ENCODE peak calls at places on chromosomes 2 and 18, in four cellular contexts. O is K562, L is SK-N-SH, Z is H1. F is an unnamed sample.

GRCh38 chr2:226913641-226914040 is 77.8 kb downstream of the RHBDD1 start:
- DNase-seq in O (no peak), Z (no peak), L (no peak), F (no peak)

GRCh38 chr2:222548997-222549396 is 106.9 kb downstream of the FARSB start:
- DNase-seq in O (no peak), Z (peak), L (no peak), F (no peak)

GRCh38 chr18:38801640-38802039 is 1236.0 kb upstream of the CELF4 start:
- DNase-seq in Z (no peak), O (no peak), L (no peak), F (no peak)

GRCh38 chr18:13375302-13376255 is 157.0 kb downstream of the LDLRAD4 start:
- DNase-seq in Z (no peak), L (no peak), O (no peak), F (peak)

GRCh38 chr2:105239924-105240323 is 1.6 kb upstream of the GPR45 start:
- DNase-seq in O (no peak), Z (no peak), L (no peak), F (no peak)

GRCh38 chr2:11435036-11435435 is 30.9 kb downstream of the E2F6 start:
- DNase-seq in L (no peak), Z (no peak), O (no peak), F (no peak)

GRCh38 chr2:445896-446295 is 158.0 kb upstream of the ALKAL2 start:
- DNase-seq in Z (no peak), O (no peak), L (no peak), F (no peak)

GRCh38 chr2:207032490-207032889 is 93.2 kb downstream of the CPO start:
- DNase-seq in L (no peak), O (no peak), Z (no peak), F (no peak)

GRCh38 chr2:104434363-104434792 is 419.5 kb upstream of the POU3F3 start:
- DNase-seq in O (no peak), Z (peak), L (peak), F (peak)

GRCh38 chr2:18630541-18630940 is 41.2 kb upstream of the NT5C1B start:
- DNase-seq in Z (no peak), L (no peak), O (no peak), F (no peak)

GRCh38 chr2:190075623-190076022 is 13.1 kb upstream of the MSTN start:
- DNase-seq in Z (no peak), O (no peak), L (no peak), F (no peak)

GRCh38 chr2:226902041-226902972 is 66.5 kb downstream of the RHBDD1 start:
- DNase-seq in Z (no peak), O (no peak), L (no peak), F (no peak)

GRCh38 chr2:199485732-199486335 is 28.1 kb upstream of the SATB2 start:
- DNase-seq in Z (no peak), L (no peak), O (peak), F (no peak)

GRCh38 chr2:170886391-170886790 is 42.7 kb upstream of the GORASP2 start:
- DNase-seq in L (no peak), Z (no peak), O (no peak), F (no peak)

GRCh38 chr18:3293196-3293951 is 31.4 kb downstream of the MYL12B start:
- DNase-seq in O (no peak), Z (no peak), L (no peak), F (no peak)

GRCh38 chr18:2994603-2995432 is 18.1 kb downstream of the LPIN2 start:
- DNase-seq in Z (no peak), L (no peak), O (peak), F (no peak)

GRCh38 chr18:23340661-23341060 is 112.4 kb upstream of the RIOK3 start:
- DNase-seq in Z (no peak), L (no peak), O (no peak), F (no peak)

GRCh38 chr2:239313776-239314175 is 87.0 kb downstream of the HDAC4 start:
- DNase-seq in L (no peak), Z (no peak), O (no peak), F (no peak)

GRCh38 chr2:7384773-7385349 is 467.6 kb downstream of the RNF144A start:
- DNase-seq in Z (no peak), O (no peak), L (no peak), F (no peak)

GRCh38 chr2:159650574-159650973 is 34.2 kb upstream of the BAZ2B start:
- DNase-seq in Z (no peak), O (no peak), L (no peak), F (no peak)

GRCh38 chr2:96315400-96316071 is 9.6 kb upstream of the ITPRIPL1 start:
- DNase-seq in O (no peak), L (no peak), Z (no peak), F (no peak)

GRCh38 chr2:65291221-65292094 is 63.8 kb downstream of the ACTR2 start:
- DNase-seq in O (no peak), L (no peak), Z (no peak), F (no peak)

GRCh38 chr2:104385743-104386142 is 468.2 kb upstream of the POU3F3 start:
- DNase-seq in L (no peak), O (no peak), Z (no peak), F (no peak)

GRCh38 chr2:168816369-168816768 is 13.9 kb downstream of the NOSTRIN start:
- DNase-seq in O (no peak), L (no peak), Z (no peak), F (no peak)

GRCh38 chr2:120368086-120368485 is 22.1 kb downstream of the INHBB start:
- DNase-seq in O (no peak), Z (no peak), L (no peak), F (no peak)

GRCh38 chr18:59200787-59201186 is 19.2 kb upstream of the GRP start:
- DNase-seq in Z (no peak), O (no peak), L (no peak), F (no peak)

GRCh38 chr2:44286884-44287638 is 11.8 kb downstream of the SLC3A1 start:
- DNase-seq in L (no peak), O (no peak), Z (no peak), F (no peak)

GRCh38 chr2:232537079-232537478 is 2.4 kb upstream of the CHRNG start:
- DNase-seq in Z (no peak), O (peak), L (no peak), F (no peak)

GRCh38 chr2:194090251-194090905 is 1566.6 kb upstream of the SLC39A10 start:
- DNase-seq in O (no peak), Z (no peak), L (no peak), F (no peak)

GRCh38 chr2:70310899-70311298 is 9.0 kb upstream of the FAM136A start:
- DNase-seq in Z (no peak), L (no peak), O (no peak), F (no peak)

GRCh38 chr2:160731415-160731814 is 237.8 kb upstream of the RBMS1 start:
- DNase-seq in L (no peak), O (no peak), Z (no peak), F (no peak)

GRCh38 chr18:35526476-35527120 is 28.8 kb upstream of the INO80C start:
- DNase-seq in O (no peak), Z (no peak), L (no peak), F (no peak)

GRCh38 chr2:62845256-62845655 is 139.7 kb downstream of the EHBP1 start:
- DNase-seq in O (no peak), Z (no peak), L (no peak), F (no peak)

GRCh38 chr2:204545861-204546773 is 842 bp downstream of the PARD3B start:
- DNase-seq in O (no peak), Z (no peak), L (no peak), F (no peak)

GRCh38 chr18:63868546-63868945 is 19.0 kb upstream of the SERPINB2 start:
- DNase-seq in O (no peak), L (no peak), Z (no peak), F (no peak)

GRCh38 chr18:568731-569130 is 11.4 kb upstream of the CETN1 start:
- DNase-seq in O (no peak), Z (no peak), L (no peak), F (no peak)

GRCh38 chr2:99697811-99698568 is 208.2 kb upstream of the REV1 start:
- DNase-seq in O (no peak), L (no peak), Z (no peak), F (no peak)

GRCh38 chr18:61998957-61999356 is 106.2 kb upstream of the RNF152 start:
- DNase-seq in L (peak), Z (no peak), O (no peak), F (no peak)

GRCh38 chr2:240922982-240923537 is 16.9 kb downstream of the CROCC2 start:
- DNase-seq in O (no peak), Z (no peak), L (peak), F (no peak)

GRCh38 chr2:240919786-240920782 is 13.9 kb downstream of the CROCC2 start:
- DNase-seq in O (no peak), Z (no peak), L (peak), F (no peak)

GRCh38 chr2:240920783-240921231 is 14.7 kb downstream of the CROCC2 start:
- DNase-seq in Z (no peak), O (no peak), L (peak), F (no peak)

GRCh38 chr2:240921319-240922233 is 15.4 kb downstream of the CROCC2 start:
- DNase-seq in Z (no peak), L (peak), O (no peak), F (no peak)

GRCh38 chr2:240922234-240922981 is 16.3 kb downstream of the CROCC2 start:
- DNase-seq in L (peak), O (no peak), Z (no peak), F (no peak)
- TF ChIP-seq NRF1 in L (no peak), O (no peak), Z (no peak), F (no peak)

GRCh38 chr2:14220101-14220500 is 412.4 kb upstream of the LRATD1 start:
- DNase-seq in O (no peak), L (no peak), Z (no peak), F (no peak)
- TF ChIP-seq NRF1 in O (no peak), L (no peak), Z (no peak), F (no peak)

DNA sequence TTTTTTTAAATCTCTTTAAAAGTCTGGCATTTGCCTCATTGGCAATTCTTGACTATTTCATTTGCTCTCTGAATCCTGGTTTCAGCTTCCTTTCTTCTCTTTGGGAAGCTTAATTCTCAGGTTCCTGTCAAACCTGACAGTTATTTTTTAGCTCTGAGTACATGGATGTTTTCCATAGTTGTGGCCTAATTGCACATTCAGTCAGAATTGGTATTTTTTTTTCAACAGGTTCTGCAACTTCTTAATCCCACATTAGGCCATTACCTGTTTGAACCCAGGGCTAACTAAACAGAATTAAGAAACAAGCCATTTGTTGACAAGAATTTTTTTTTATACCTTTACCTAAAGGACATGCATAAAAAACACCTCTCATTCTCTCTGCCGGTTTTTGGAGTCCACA is 338.8 kb downstream of the SETBP1 start:
- DNase-seq in O (no peak), L (no peak), Z (no peak), F (no peak)
- TF ChIP-seq NRF1 in O (no peak), L (no peak), Z (no peak), F (no peak)

GRCh38 chr2:177666408-177666807 is 273.8 kb downstream of the AGPS start:
- DNase-seq in O (no peak), Z (no peak), L (no peak), F (no peak)
- TF ChIP-seq NRF1 in O (no peak), Z (no peak), L (no peak), F (no peak)

GRCh38 chr2:126342457-126342856 is 313.5 kb upstream of the GYPC start:
- DNase-seq in L (no peak), O (no peak), Z (no peak), F (no peak)
- TF ChIP-seq NRF1 in L (no peak), O (no peak), Z (no peak), F (no peak)

GRCh38 chr2:236241181-236242056 is 22.8 kb downstream of the ASB18 start:
- DNase-seq in O (no peak), Z (no peak), L (no peak), F (no peak)

GRCh38 chr2:236242057-236242495 is 22.1 kb downstream of the ASB18 start:
- DNase-seq in Z (no peak), L (no peak), O (no peak), F (no peak)

GRCh38 chr2:236239276-236240065 is 24.7 kb downstream of the ASB18 start:
- DNase-seq in O (no peak), Z (no peak), L (no peak), F (no peak)

GRCh38 chr2:236238756-236239155 is 25.4 kb downstream of the ASB18 start:
- DNase-seq in Z (no peak), O (no peak), L (no peak), F (no peak)

DNA sequence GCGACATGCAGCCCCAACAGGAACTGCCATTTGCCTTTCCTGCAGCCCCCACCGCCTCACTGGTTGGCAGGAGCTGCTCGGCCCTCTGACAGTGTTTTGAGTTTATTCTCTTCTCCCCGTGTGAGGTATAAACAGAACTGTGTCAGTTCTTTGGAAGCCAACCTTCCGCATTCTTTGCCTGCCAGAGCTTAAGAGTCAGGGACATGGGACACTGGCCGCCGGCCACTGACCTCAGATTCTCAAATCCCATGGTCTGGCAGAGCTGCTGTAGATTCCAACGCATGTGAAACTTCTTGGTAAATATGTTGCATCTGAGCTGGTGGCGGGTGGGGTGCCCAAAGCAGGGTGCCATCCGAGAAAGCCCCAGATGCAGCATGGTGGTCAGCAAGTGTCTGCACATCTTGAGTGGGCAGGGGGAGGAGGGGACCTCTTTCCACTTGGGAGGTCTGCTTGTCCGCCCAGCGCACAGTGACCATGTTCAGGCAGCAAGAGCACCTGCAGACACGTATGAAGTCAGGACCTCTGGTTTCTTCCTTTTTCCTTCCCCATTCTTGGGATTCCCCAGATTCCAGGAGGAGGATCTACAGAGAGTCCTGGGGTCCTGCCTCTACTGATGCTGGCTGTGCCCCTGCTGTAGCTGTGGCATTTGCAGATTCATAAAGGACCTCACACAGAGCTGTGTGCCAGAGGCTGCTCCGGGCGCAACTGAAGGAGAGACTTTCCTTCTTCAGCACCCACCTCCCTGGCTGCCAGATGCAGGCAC is 23.8 kb downstream of the ASB18 start:
- DNase-seq in O (no peak), Z (no peak), L (no peak), F (no peak)
- TF ChIP-seq NRF1 in O (no peak), Z (no peak), L (no peak), F (no peak)

DNA sequence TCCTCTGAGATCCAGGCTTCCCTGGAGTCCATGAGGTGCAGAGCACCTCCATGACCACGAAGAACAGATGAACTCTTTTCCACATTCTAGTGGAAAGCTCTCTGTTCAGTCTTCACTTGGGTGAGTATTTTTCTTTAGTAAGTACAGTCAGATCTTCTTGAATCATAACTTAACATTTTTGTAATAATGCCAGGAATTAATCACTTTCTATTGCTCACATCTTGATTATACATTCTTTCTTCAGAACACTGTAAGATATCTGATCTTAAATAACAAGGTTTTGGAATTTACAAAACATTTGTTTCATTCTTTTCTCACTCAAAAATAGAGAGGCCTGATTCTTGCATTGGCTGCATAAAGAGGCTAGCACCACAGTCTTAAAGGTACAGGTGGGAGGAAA is 45.4 kb upstream of the RND3 start:
- DNase-seq in Z (no peak), O (no peak), L (no peak), F (no peak)
- TF ChIP-seq NRF1 in Z (no peak), O (no peak), L (no peak), F (no peak)

GRCh38 chr2:142989276-142990204 is 112.1 kb downstream of the KYNU start:
- DNase-seq in O (peak), L (no peak), Z (no peak), F (no peak)
- TF ChIP-seq NRF1 in O (no peak), L (no peak), Z (no peak), F (no peak)